ENCODE peak calls at places on chromosomes 5 and 9, in ten cellular contexts. J, U, H, Q, K, F, B, N, P and Z are unnamed samples.

GRCh38 chr5:146208916-146209522 is 5.6 kb downstream of the RBM27 start:
- DNase-seq in N (no peak), P (no peak), H (no peak), B (no peak), J (no peak), K (no peak), U (no peak), F (no peak), Q (no peak), Z (no peak)

GRCh38 chr9:93008457-93008856 is 50.0 kb upstream of the SUSD3 start:
- DNase-seq in H (no peak), J (no peak), F (no peak), Q (no peak), B (no peak), N (no peak), U (no peak), P (no peak), K (no peak), Z (no peak)

GRCh38 chr5:151585970-151586369 is 5.2 kb downstream of the FAT2 start:
- DNase-seq in Q (no peak), J (peak), N (no peak), U (no peak), K (no peak), P (peak), H (no peak), B (no peak), F (peak), Z (no peak)

GRCh38 chr9:77066388-77066787 is 46.9 kb downstream of the FOXB2 start:
- DNase-seq in U (no peak), J (no peak), Q (no peak), P (no peak), N (no peak), B (no peak), K (no peak), F (no peak), H (no peak), Z (no peak)

GRCh38 chr5:73135429-73136276 is 15.3 kb downstream of the TMEM171 start:
- DNase-seq in Q (peak), F (no peak), B (peak), J (peak), P (peak), H (peak), K (no peak), U (peak), N (no peak), Z (no peak)

GRCh38 chr9:126146254-126147145 is 180.1 kb upstream of the MVB12B start:
- DNase-seq in H (no peak), B (peak), U (no peak), K (peak), N (peak), J (no peak), P (peak), Q (peak), F (no peak), Z (peak)

GRCh38 chr9:121620777-121621437 is 30.5 kb upstream of the DAB2IP start:
- DNase-seq in J (no peak), N (no peak), H (no peak), B (peak), K (no peak), U (peak), Q (peak), F (no peak), P (peak), Z (no peak)

GRCh38 chr5:3373391-3373790 is 222.2 kb upstream of the IRX1 start:
- DNase-seq in P (no peak), K (no peak), N (no peak), F (no peak), U (no peak), Q (no peak), B (no peak), H (no peak), J (no peak), Z (no peak)

GRCh38 chr5:136802382-136802781 is 437.0 kb upstream of the TRPC7 start:
- DNase-seq in F (no peak), K (peak), U (peak), P (peak), Q (peak), J (peak), B (peak), H (peak), N (no peak), Z (no peak)

GRCh38 chr9:37575511-37575914 is 667 bp downstream of the FBXO10 start:
- DNase-seq in K (no peak), P (no peak), H (no peak), U (no peak), B (no peak), J (peak), Q (peak), N (no peak), F (no peak), Z (no peak)